ENCODE peak calls at places on chromosomes 3 and 15, in eight cellular contexts. N is NAMALWA, T is globus pallidus, Q is right cardiac atrium, Y is aorta, A is tibial nerve, J is AG09309, W is AG04450. X is an unnamed sample.

GRCh38 chr3:196214783-196215441 is 1.4 kb upstream of the SLC51A start:
- DNase-seq in A (no peak), J (no peak), W (no peak), Y (peak), T (no peak), Q (no peak), N (no peak), X (no peak)

GRCh38 chr3:159378391-159378790 is 576.5 kb downstream of the MFSD1 start:
- DNase-seq in A (no peak), Y (no peak), J (no peak), N (no peak), Q (no peak), W (no peak), T (no peak), X (no peak)

GRCh38 chr3:172333042-172333377 is 115.2 kb downstream of the GHSR start:
- DNase-seq in T (no peak), W (no peak), Q (no peak), A (no peak), N (no peak), J (no peak), Y (no peak), X (no peak)

GRCh38 chr15:89406218-89406716 is 71.6 kb upstream of the POLG start:
- DNase-seq in W (no peak), Y (no peak), J (no peak), N (no peak), A (no peak), Q (no peak), T (no peak), X (no peak)

GRCh38 chr3:142448424-142448823 is 587 bp upstream of the XRN1 start:
- DNase-seq in Q (no peak), T (no peak), N (no peak), W (no peak), Y (no peak), A (no peak), J (no peak), X (no peak)

GRCh38 chr15:68464451-68465090 is 32.6 kb upstream of the ITGA11 start:
- DNase-seq in W (no peak), Y (peak), Q (no peak), T (no peak), J (no peak), N (no peak), A (no peak), X (no peak)

GRCh38 chr15:29003446-29004233 is 117.9 kb downstream of the APBA2 start:
- DNase-seq in N (no peak), Q (no peak), T (no peak), J (no peak), A (no peak), Y (no peak), W (no peak), X (no peak)

GRCh38 chr15:66986951-66987350 is 78.5 kb upstream of the SMAD3 start:
- DNase-seq in W (no peak), Q (no peak), T (peak), J (no peak), A (no peak), N (no peak), Y (no peak), X (no peak)

GRCh38 chr3:175149675-175150074 is 290.5 kb downstream of the NAALADL2 start:
- DNase-seq in J (no peak), Q (no peak), Y (no peak), A (no peak), T (no peak), W (no peak), N (peak), X (no peak)

GRCh38 chr15:88646951-88647350 is 8.1 kb downstream of the ISG20 start:
- DNase-seq in Y (no peak), Q (no peak), N (no peak), J (no peak), W (no peak), T (no peak), A (no peak), X (peak)

GRCh38 chr3:118938183-118938961 is 96.3 kb downstream of the IGSF11 start:
- DNase-seq in A (no peak), Y (no peak), J (no peak), N (no peak), T (no peak), W (no peak), Q (no peak), X (no peak)

GRCh38 chr3:23941440-23941839 is 3.6 kb upstream of the NR1D2 start:
- DNase-seq in T (no peak), W (no peak), Y (no peak), A (no peak), N (no peak), Q (no peak), J (no peak), X (no peak)

GRCh38 chr3:141608438-141608837 is 121.6 kb downstream of the RASA2 start:
- DNase-seq in A (no peak), T (no peak), J (no peak), Y (no peak), W (no peak), N (no peak), Q (no peak), X (no peak)

GRCh38 chr3:24678441-24678865 is 183.8 kb upstream of the THRB start:
- DNase-seq in T (no peak), J (peak), Q (no peak), W (peak), Y (no peak), N (no peak), A (no peak), X (no peak)

GRCh38 chr3:64213224-64213893 is 11.9 kb downstream of the PRICKLE2 start:
- DNase-seq in T (no peak), J (no peak), Y (no peak), N (no peak), Q (no peak), A (no peak), W (no peak), X (no peak)

GRCh38 chr15:90609254-90610185 is 79.8 kb downstream of the CRTC3 start:
- DNase-seq in A (no peak), W (peak), T (no peak), Q (no peak), N (no peak), J (no peak), Y (no peak), X (no peak)